ENCODE peak calls at places on chromosome 3, in eight cellular contexts. M, Q, V, P, A, K, N and E are unnamed samples.

GRCh38 chr3:184333700-184334099 is 3.7 kb upstream of the FAM131A start:
- DNase-seq in M (no peak), Q (no peak), V (no peak), P (no peak), A (no peak), K (no peak), N (no peak), E (no peak)

GRCh38 chr3:33915796-33916589 is 117.6 kb downstream of the PDCD6IP start:
- DNase-seq in M (no peak), Q (peak; percentile 26), V (no peak), P (no peak), A (no peak), K (no peak), N (no peak), E (no peak)

GRCh38 chr3:29914861-29915524 is 634.1 kb downstream of the RBMS3 start:
- DNase-seq in M (peak; percentile 72), Q (no peak), V (no peak), P (no peak), A (no peak), K (no peak), N (peak; percentile 70), E (no peak)

GRCh38 chr3:35393916-35394315 is 245.4 kb upstream of the ARPP21 start:
- DNase-seq in M (no peak), Q (peak; percentile 2), V (no peak), P (peak; percentile 26), A (no peak), K (no peak), N (no peak), E (peak; percentile 23)

GRCh38 chr3:53140575-53141467 is 10.6 kb upstream of the RFT1 start:
- DNase-seq in M (peak; percentile 75), Q (no peak), V (no peak), P (no peak), A (no peak), K (no peak), N (peak; percentile 27), E (no peak)

GRCh38 chr3:39192490-39193092 is at the start of gene XIRP1:
- DNase-seq in M (no peak), Q (no peak), V (no peak), P (no peak), A (no peak), K (no peak), N (no peak), E (no peak)

GRCh38 chr3:4888913-4889846 is 90.1 kb upstream of the BHLHE40 start:
- DNase-seq in M (peak; percentile 5), Q (no peak), V (no peak), P (no peak), A (no peak), K (no peak), N (no peak), E (no peak)

GRCh38 chr3:16633948-16634347 is 28.7 kb upstream of the DAZL start:
- DNase-seq in M (no peak), Q (no peak), V (no peak), P (no peak), A (no peak), K (no peak), N (no peak), E (no peak)

GRCh38 chr3:58293516-58293915 is 12.5 kb upstream of the RPP14 start:
- DNase-seq in M (no peak), Q (no peak), V (no peak), P (no peak), A (no peak), K (no peak), N (no peak), E (no peak)